ENCODE peak calls at places on chromosomes 7 and 10, in six cellular contexts. Q is fibroblast of lung, V is IMR-90, E is K562, A is GM23248, U is HCT116. W is an unnamed sample. For H3K4me1 and H4K20me1, the result is how much of the 10 kb centered on the place peaks cover.

GRCh38 chr7:37109016-37109415 is 339.6 kb downstream of the ELMO1 start:
- DNase-seq in Q (no peak), V (no peak), E (no peak), A (no peak), U (no peak), W (no peak)

GRCh38 chr7:96959135-96959534 is 46.2 kb upstream of the DLX6 start:
- DNase-seq in Q (no peak), V (no peak), E (no peak), A (no peak), U (no peak), W (no peak)

GRCh38 chr7:48188776-48189520 is 17.7 kb downstream of the ABCA13 start:
- DNase-seq in Q (no peak), V (no peak), E (no peak), A (no peak), U (no peak), W (no peak)

GRCh38 chr10:52318136-52318810 is 4.2 kb downstream of the DKK1 start:
- DNase-seq in Q (peak), V (peak), E (no peak), A (peak), U (no peak), W (no peak)

GRCh38 chr7:23713285-23714235 is 3.5 kb downstream of the STK31 start:
- DNase-seq in Q (peak), V (peak), E (no peak), A (peak), U (no peak), W (peak)

GRCh38 chr7:73918926-73919693 is 58.2 kb downstream of the TMEM270 start:
- DNase-seq in Q (no peak), V (no peak), E (peak), A (no peak), U (no peak), W (no peak)

GRCh38 chr10:132185601-132186487 is 904 bp upstream of the DPYSL4 start:
- DNase-seq in Q (peak), V (peak), E (peak), A (peak), U (peak), W (no peak)

GRCh38 chr7:102211590-102212550 is 74.8 kb upstream of the SH2B2 start:
- DNase-seq in Q (no peak), V (no peak), E (no peak), A (no peak), U (no peak), W (no peak)

GRCh38 chr10:29713450-29713849 is 78.7 kb upstream of the SVIL start:
- DNase-seq in Q (no peak), V (no peak), E (no peak), A (no peak), U (no peak), W (no peak)

GRCh38 chr10:62860946-62861345 is 44.8 kb upstream of the EGR2 start:
- DNase-seq in Q (peak), V (no peak), E (no peak), A (no peak), U (no peak), W (no peak)

GRCh38 chr7:42090806-42091205 is 146.2 kb downstream of the GLI3 start:
- DNase-seq in Q (no peak), V (no peak), E (no peak), A (no peak), U (no peak), W (no peak)

GRCh38 chr7:155610633-155611193 is 33.7 kb upstream of the RBM33 start:
- DNase-seq in Q (no peak), V (no peak), E (no peak), A (no peak), U (no peak), W (no peak)

GRCh38 chr7:36207451-36208291 is 54.6 kb downstream of the EEPD1 start:
- DNase-seq in Q (peak), V (peak), E (no peak), A (peak), U (no peak), W (peak)

GRCh38 chr7:35268953-35269352 is 15.1 kb upstream of the TBX20 start:
- DNase-seq in Q (no peak), V (no peak), E (no peak), A (no peak), U (no peak), W (no peak)

GRCh38 chr10:89342219-89342966 is 14.6 kb downstream of the IFIT3 start:
- DNase-seq in Q (peak), V (peak), E (no peak), A (peak), U (no peak), W (no peak)

GRCh38 chr10:16891375-16892313 is 74.4 kb upstream of the RSU1 start:
- DNase-seq in Q (peak), V (peak), E (peak), A (peak), U (peak), W (peak)

GRCh38 chr7:28474267-28474618 is 61.9 kb downstream of the CREB5 start:
- DNase-seq in Q (no peak), V (no peak), E (no peak), A (peak), U (no peak), W (no peak)

GRCh38 chr7:4028221-4028620 is 653.9 kb upstream of the FOXK1 start:
- DNase-seq in Q (no peak), V (no peak), E (no peak), A (no peak), U (no peak), W (no peak)

GRCh38 chr10:131689016-131689415 is 211.8 kb upstream of the PPP2R2D start:
- DNase-seq in Q (no peak), V (no peak), E (no peak), A (no peak), U (no peak), W (no peak)

GRCh38 chr7:25906760-25907159 is 245.2 kb upstream of the NFE2L3 start:
- DNase-seq in Q (no peak), V (no peak), E (no peak), A (no peak), U (no peak), W (no peak)

GRCh38 chr7:41065663-41066062 is 637.2 kb downstream of the INHBA start:
- DNase-seq in Q (no peak), V (no peak), E (no peak), A (no peak), U (no peak), W (peak)

GRCh38 chr10:92284112-92284704 is 6.7 kb downstream of the CPEB3 start:
- DNase-seq in Q (peak), V (no peak), E (no peak), A (no peak), U (no peak), W (no peak)

GRCh38 chr7:95375591-95376294 is 20.4 kb downstream of the PON3 start:
- DNase-seq in Q (no peak), V (no peak), E (no peak), A (no peak), U (no peak), W (no peak)

GRCh38 chr7:111990597-111990996 is 215.6 kb downstream of the DOCK4 start:
- DNase-seq in Q (no peak), V (no peak), E (no peak), A (no peak), U (no peak), W (no peak)

GRCh38 chr7:148982596-148983219 is 45.6 kb downstream of the PDIA4 start:
- DNase-seq in Q (peak), V (peak), E (no peak), A (peak), U (no peak), W (no peak)

GRCh38 chr7:36894190-36894589 is 169.9 kb upstream of the AOAH start:
- DNase-seq in Q (no peak), V (no peak), E (no peak), A (no peak), U (no peak), W (no peak)

GRCh38 chr7:101913247-101913721 is 95.9 kb downstream of the CUX1 start:
- DNase-seq in Q (no peak), V (no peak), E (no peak), A (no peak), U (no peak), W (no peak)

GRCh38 chr10:6033954-6034353 is 28.2 kb downstream of the IL2RA start:
- DNase-seq in Q (peak), V (no peak), E (no peak), A (peak), U (no peak), W (no peak)

GRCh38 chr10:122665946-122666345 is 33.7 kb downstream of the C10orf120 start:
- DNase-seq in Q (no peak), V (no peak), E (no peak), A (no peak), U (no peak), W (no peak)

DNA sequence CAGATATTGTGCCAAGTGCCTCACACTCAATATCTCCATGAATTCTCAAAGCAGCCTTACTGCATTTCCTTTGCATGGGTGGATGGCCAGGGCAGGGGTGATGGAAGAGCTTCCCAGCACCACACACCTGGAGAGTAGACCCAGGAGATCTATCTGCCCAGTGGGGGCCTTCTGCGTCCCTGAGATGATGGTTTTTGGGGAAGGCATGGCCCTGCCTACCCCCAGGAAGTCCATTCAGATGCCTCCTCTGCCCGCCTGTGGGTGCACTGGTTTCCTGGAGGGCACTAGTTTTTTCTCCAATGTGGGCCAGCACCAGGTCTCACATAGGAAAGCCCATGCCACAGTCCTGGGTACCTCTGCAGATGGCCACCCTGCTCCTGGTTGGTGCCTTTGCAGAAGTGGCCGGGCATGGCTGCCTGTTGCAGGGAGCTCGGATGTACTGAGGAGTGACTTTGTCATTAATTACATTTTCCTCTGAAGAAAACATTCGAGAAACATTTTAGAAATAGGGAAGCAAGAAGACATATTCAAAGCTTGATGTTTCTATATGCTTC is 28.2 kb upstream of the ZNF488 start:
- DNase-seq in Q (no peak), V (no peak), E (no peak), A (no peak), U (no peak), W (no peak)
- H3K4me1 ChIP-seq in Q (under half), V (under half), E (under half), A (under half), U (under half), W (half or more)

GRCh38 chr7:63233881-63234280 is 764.8 kb upstream of the ZNF722 start:
- DNase-seq in Q (no peak), V (no peak), E (no peak), A (no peak), U (no peak), W (no peak)
- H4K20me1 ChIP-seq in Q (under half), V (under half), E (under half), A (under half), U (under half), W (under half)

DNA sequence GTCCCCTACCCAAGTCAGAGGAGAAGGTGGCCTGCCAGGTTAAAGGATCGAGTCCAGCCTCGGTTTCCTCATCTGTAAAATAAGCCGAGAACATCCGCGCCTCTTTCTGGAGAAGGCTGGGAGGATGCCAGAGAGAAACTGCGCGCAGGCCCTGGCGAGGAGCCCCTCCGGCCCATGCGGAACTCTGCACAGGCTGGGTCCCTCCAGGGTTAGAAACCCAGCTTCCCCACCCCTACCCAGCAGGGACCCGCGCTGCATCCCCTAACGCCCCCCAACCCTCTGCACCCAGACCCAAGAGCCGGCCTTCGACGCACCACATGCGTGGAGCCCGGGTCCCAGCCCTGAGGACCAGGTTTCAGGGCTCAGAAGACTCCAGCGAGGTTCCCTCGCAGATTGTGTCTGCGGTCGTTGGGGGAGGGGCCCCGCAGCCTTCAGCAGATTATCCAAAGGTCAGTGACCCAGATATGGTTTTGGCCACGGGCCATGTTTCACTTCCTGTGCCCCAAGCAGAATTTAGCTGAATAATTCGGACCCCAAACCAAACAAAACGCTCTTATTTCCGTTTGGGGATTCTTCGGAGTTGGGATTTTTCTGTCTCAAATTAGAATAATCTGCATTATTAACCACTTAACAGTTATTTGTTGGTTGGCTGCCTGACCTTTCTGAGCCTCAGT is 167.8 kb downstream of the UBE2H start:
- DNase-seq in Q (no peak), V (no peak), E (peak), A (no peak), U (no peak), W (peak)
- H3K4me1 ChIP-seq in Q (under half), V (under half), E (under half), A (under half), U (under half), W (under half)

DNA sequence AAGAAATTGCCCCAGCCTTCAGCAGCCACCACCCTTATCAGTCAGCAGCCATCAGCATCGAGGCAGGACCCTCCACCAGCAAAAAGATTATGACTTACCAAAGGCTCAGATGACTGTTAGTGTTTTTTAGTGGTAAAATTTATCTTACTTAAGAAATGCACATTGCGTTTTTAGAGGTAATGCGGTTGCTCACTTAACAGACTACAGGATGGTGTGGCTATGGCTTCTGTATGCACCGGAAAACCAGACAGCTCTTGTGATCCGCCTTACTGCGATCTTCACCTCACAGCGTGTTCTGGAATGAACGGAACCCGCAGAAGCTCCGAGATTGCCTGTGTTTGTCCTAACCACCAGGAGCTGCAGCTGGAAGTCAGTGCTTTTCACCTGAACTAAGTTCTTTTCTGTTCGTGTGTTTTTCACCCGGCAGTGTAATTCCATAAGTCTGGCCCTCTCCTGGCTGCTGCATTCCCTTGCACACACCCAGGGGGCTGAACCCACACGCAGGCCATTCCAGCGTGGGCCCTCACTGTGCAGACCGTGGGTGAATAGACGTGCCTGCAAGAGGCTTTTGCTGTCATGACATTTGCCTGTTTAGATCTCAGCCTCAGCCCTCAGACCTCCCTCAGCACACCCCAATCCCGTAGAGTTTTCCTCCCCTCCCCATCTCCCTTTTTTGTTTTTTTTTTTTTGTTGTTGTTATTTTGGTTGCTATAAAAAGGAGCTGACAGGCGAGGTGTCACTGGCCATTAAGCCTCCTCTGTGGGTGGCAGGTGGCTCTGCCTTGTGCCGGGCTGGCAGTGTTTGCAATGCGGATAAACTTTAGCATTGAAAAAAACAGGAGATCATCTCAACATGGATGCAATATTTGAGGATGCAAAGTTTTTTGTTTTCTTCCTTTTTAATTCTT is 58.4 kb downstream of the WDR37 start:
- DNase-seq in Q (no peak), V (no peak), E (no peak), A (no peak), U (no peak), W (no peak)
- H4K20me1 ChIP-seq in Q (under half), V (under half), E (under half), A (under half), U (under half), W (under half)